ENCODE peak calls at places on chromosomes 4 and X, in five cellular contexts. Q, Z, K, U and M are unnamed samples.

GRCh38 chr4:54484361-54484760 is 173.4 kb upstream of the KIT start:
- DNase-seq in Q (no peak), U (no peak), Z (no peak), K (no peak), M (no peak)

GRCh38 chrX:29012867-29013266 is 425.6 kb downstream of the IL1RAPL1 start:
- DNase-seq in K (no peak), U (no peak), Z (no peak), Q (no peak), M (no peak)

GRCh38 chr4:153142700-153143438 is 61.4 kb upstream of the TRIM2 start:
- DNase-seq in K (peak), Q (peak), Z (peak), U (peak), M (peak)

GRCh38 chr4:2761035-2761923 is 5.1 kb upstream of the TNIP2 start:
- DNase-seq in U (peak), Z (no peak), K (no peak), Q (no peak), M (no peak)

GRCh38 chr4:28427306-28428085 is 1566.9 kb downstream of the STIM2 start:
- DNase-seq in Q (no peak), K (no peak), Z (no peak), U (no peak), M (no peak)

GRCh38 chr4:101790521-101791188 is at the start of gene BANK1:
- DNase-seq in K (no peak), U (peak), Q (peak), Z (peak), M (peak)

GRCh38 chr4:132934901-132935300 is 214.2 kb upstream of the PCDH10 start:
- DNase-seq in U (no peak), Z (no peak), K (no peak), Q (no peak), M (no peak)

GRCh38 chr4:176824645-176825366 is 32.1 kb upstream of the VEGFC start:
- DNase-seq in K (no peak), Z (no peak), Q (peak), U (no peak), M (no peak)

GRCh38 chrX:2967998-2968909 is 38.1 kb upstream of the ARSH start:
- DNase-seq in Q (peak), U (peak), Z (no peak), K (peak), M (peak)

GRCh38 chr4:151700566-151701316 is 60.1 kb downstream of the GATB start:
- DNase-seq in Z (no peak), Q (no peak), K (no peak), U (no peak), M (no peak)

GRCh38 chrX:47068214-47068613 is 10.0 kb upstream of the RGN start:
- DNase-seq in Q (no peak), Z (no peak), K (no peak), U (no peak), M (no peak)

GRCh38 chr4:48436318-48436717 is 46.8 kb upstream of the SLC10A4 start:
- DNase-seq in Z (peak), U (no peak), K (no peak), Q (peak), M (no peak)

GRCh38 chrX:68877606-68878005 is 48.8 kb downstream of the EFNB1 start:
- DNase-seq in K (no peak), U (no peak), Z (no peak), Q (no peak), M (no peak)

GRCh38 chrX:101659601-101660063 is at the start of gene ARMCX2:
- DNase-seq in Q (peak), K (peak), Z (no peak), U (peak), M (peak)

GRCh38 chr4:132417220-132417619 is 731.9 kb upstream of the PCDH10 start:
- DNase-seq in Z (no peak), U (no peak), Q (no peak), K (no peak), M (no peak)

GRCh38 chrX:103629295-103630170 is 758 bp downstream of the TCEAL1 start:
- DNase-seq in K (peak), Z (peak), Q (peak), U (peak), M (peak)

GRCh38 chr4:45280121-45280520 is 553.8 kb upstream of the GNPDA2 start:
- DNase-seq in U (no peak), Q (no peak), K (no peak), Z (no peak), M (no peak)

GRCh38 chr4:173318648-173319211 is 15.4 kb downstream of the HMGB2 start:
- DNase-seq in Z (peak), K (no peak), Q (peak), U (no peak), M (no peak)

GRCh38 chrX:139049455-139049854 is 337.9 kb upstream of the FGF13 start:
- DNase-seq in Z (no peak), K (no peak), U (no peak), Q (no peak), M (no peak)

GRCh38 chr4:30744957-30745640 is 24.9 kb downstream of the PCDH7 start:
- DNase-seq in Q (peak), Z (no peak), K (no peak), U (no peak), M (no peak)

GRCh38 chr4:74451214-74451661 is 6.3 kb downstream of the AREG start:
- DNase-seq in U (no peak), Z (peak), K (no peak), Q (peak), M (no peak)

GRCh38 chr4:146255874-146256273 is 41.5 kb downstream of the REELD1 start:
- DNase-seq in Q (peak), Z (peak), K (no peak), U (no peak), M (no peak)

GRCh38 chr4:183408791-183409190 is 35.6 kb upstream of the CDKN2AIP start:
- DNase-seq in Q (no peak), Z (no peak), K (no peak), U (peak), M (no peak)

GRCh38 chrX:52594658-52595057 is 60.0 kb downstream of the SSX7 start:
- DNase-seq in Q (no peak), Z (no peak), U (no peak), K (no peak), M (no peak)

GRCh38 chr4:94690851-94691254 is 66.9 kb upstream of the BMPR1B start:
- DNase-seq in Z (peak), K (no peak), Q (peak), U (no peak), M (no peak)

GRCh38 chr4:113146876-113147358 is 97.5 kb downstream of the ANK2 start:
- DNase-seq in Q (peak), U (no peak), Z (no peak), K (no peak), M (no peak)
- TF ChIP-seq CTCF in Q (no peak), U (no peak), Z (no peak), K (no peak), M (no peak)

DNA sequence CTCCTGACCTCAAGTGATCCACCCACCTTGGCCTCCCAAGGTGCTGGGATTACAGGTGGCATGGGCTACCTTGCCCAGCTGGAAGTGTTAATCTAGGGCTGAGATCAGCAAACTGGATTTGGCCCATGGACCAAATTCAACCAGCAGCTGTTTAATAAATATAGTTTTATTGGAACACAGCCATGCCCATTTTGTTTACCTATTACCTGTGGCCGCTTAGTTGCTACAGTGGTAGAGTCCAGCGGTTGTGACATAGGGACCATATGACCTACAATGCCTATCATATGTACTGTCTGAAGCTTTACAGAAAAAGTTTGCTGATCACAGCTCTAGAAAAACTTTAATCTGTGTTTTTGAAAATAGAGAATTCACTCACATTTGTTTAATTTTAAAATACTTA is 17.2 kb upstream of the PDHA1 start:
- DNase-seq in K (no peak), Z (no peak), U (no peak), Q (no peak), M (no peak)
- TF ChIP-seq CTCF in K (no peak), Z (no peak), U (no peak), Q (no peak), M (no peak)

GRCh38 chrX:106875151-106875550 is 28.0 kb downstream of the RIPPLY1 start:
- DNase-seq in Z (no peak), Q (no peak), K (no peak), U (no peak), M (no peak)

DNA sequence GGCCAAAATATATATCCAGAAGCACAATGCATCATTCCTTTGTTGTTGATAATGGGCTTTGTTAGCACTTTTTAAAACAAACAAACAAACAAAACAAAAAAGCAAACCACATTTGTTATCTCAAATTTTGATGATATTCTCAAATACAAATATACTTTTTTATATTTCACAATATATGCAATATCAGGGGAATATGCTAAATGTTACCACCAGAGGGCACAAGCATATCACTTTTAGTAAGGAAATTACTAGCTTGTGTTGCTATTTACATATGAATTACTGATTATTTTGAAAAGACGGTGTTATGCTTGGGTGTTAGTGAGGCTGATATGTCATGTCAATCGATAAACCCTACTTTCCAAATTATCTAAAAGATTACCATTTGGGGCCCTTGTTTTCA is 29.1 kb downstream of the RIPPLY1 start:
- DNase-seq in U (no peak), K (no peak), Q (peak), Z (peak), M (no peak)
- TF ChIP-seq CTCF in U (peak), K (peak), Q (peak), Z (peak), M (peak)

GRCh38 chr4:37826282-37827029 is at the start of gene PGM2:
- DNase-seq in U (peak), K (peak), Q (peak), Z (peak), M (peak)
- TF ChIP-seq CTCF in U (no peak), K (no peak), Q (no peak), Z (no peak), M (no peak)

GRCh38 chrX:50206753-50207152 is 2.2 kb downstream of the CCNB3 start:
- DNase-seq in K (no peak), U (no peak), Z (peak), Q (no peak), M (no peak)

GRCh38 chrX:50211510-50211909 is 6.9 kb downstream of the CCNB3 start:
- DNase-seq in U (no peak), K (no peak), Q (peak), Z (peak), M (no peak)
- TF ChIP-seq CTCF in U (peak), K (no peak), Q (peak), Z (peak), M (peak)

GRCh38 chr4:108683479-108683878 is 33.1 kb downstream of the OSTC start:
- DNase-seq in U (no peak), K (no peak), Z (peak), Q (peak), M (no peak)
- TF ChIP-seq CTCF in U (peak), K (peak), Z (peak), Q (peak), M (no peak)

DNA sequence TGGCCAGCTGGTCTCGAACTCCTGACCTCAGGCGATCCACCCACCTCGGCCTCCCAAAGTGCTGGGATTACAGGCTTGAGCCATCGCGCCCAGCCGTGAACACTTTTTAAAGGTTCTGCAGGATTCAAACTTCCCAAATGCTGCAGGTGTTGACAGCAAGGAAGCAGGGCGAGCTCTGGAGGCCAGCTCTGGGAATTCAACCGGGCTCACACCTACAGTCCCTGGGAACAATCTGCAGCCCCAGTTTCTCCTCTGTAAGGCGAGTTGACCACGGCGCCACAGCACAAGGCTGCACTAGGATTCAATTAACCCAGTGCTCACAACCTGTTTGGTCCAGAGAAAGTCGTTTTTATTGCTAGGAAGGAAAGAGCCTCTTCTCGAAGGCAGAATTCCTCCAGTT is 1.6 kb downstream of the MTNR1A start:
- DNase-seq in Z (no peak), K (no peak), U (peak), Q (no peak), M (no peak)
- TF ChIP-seq CTCF in Z (no peak), K (no peak), U (no peak), Q (no peak), M (no peak)

GRCh38 chr4:109978704-109979103 is 66.0 kb downstream of the EGF start:
- DNase-seq in U (no peak), Q (no peak), Z (no peak), K (no peak), M (no peak)

GRCh38 chr4:109976189-109976588 is 63.5 kb downstream of the EGF start:
- DNase-seq in K (no peak), Z (no peak), U (no peak), Q (no peak), M (no peak)

GRCh38 chr4:109981936-109982335 is 69.3 kb downstream of the EGF start:
- DNase-seq in K (no peak), Q (no peak), U (no peak), Z (no peak), M (no peak)

GRCh38 chr4:109979932-109980717 is 67.4 kb downstream of the EGF start:
- DNase-seq in K (no peak), U (no peak), Z (peak), Q (peak), M (no peak)

DNA sequence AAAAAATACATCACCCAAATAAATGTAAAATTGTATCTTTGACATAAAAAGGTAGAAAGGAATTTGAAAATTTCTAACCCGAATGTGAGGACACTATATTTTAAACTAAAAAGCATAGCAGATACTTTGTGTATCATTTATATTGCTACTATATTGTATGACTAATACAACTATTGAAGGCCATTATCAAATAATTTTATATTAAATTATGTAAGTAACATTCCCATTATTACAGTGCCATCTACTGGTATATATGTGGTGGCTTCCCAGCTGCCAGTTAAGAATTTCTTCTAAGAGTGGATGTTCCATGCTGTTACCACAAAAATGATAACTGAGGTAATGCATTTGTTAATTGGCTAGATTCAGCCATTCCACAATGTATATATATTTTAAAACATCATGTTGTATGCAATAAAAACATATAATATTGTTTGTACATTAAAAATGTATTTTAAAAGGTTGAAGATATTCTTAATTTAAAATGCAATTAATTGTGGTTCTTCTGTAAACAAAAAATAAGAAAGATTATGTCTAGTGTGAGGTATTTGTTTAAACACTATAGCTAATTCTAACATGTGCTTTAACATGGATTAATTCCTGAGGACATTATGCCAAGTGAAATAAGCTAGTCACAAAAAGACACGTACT is 65.3 kb downstream of the EGF start:
- DNase-seq in U (no peak), Z (peak), Q (peak), K (no peak), M (no peak)
- TF ChIP-seq CTCF in U (peak), Z (peak), Q (peak), K (peak), M (peak)